ENCODE peak calls at places on chromosomes 13 and 19, in seven cellular contexts. One of them, this sample, is unnamed.

GRCh38 chr19:13262450-13262849 is 112.2 kb downstream of the IER2 start:
- DNase-seq in naive B cell: peak; percentile 42
- DNase-seq in NCI-H1930: no peak
- DNase-seq in stimulated activated CD4-positive, alpha-beta T cell treated with anti-CD3 and anti-CD28 coated beads, Interleukin-4, amount 100 ng/mL, for 4 hours: no peak
- DNase-seq in pancreas: no peak
- DNase-seq in bronchial epithelial cell: peak; percentile 54
- DNase-seq in amniotic stem cell: no peak
- DNase-seq in this sample: no peak

GRCh38 chr13:102400619-102401125 is 1.2 kb downstream of the FGF14 start:
- DNase-seq in naive B cell: no peak
- DNase-seq in NCI-H1930: no peak
- DNase-seq in stimulated activated CD4-positive, alpha-beta T cell treated with anti-CD3 and anti-CD28 coated beads, Interleukin-4, amount 100 ng/mL, for 4 hours: no peak
- DNase-seq in pancreas: peak; percentile 27
- DNase-seq in bronchial epithelial cell: peak; percentile 23
- DNase-seq in amniotic stem cell: no peak
- DNase-seq in this sample: no peak

GRCh38 chr19:7932276-7932929 is 6.5 kb upstream of the CTXN1 start:
- DNase-seq in naive B cell: no peak
- DNase-seq in NCI-H1930: no peak
- DNase-seq in stimulated activated CD4-positive, alpha-beta T cell treated with anti-CD3 and anti-CD28 coated beads, Interleukin-4, amount 100 ng/mL, for 4 hours: no peak
- DNase-seq in pancreas: no peak
- DNase-seq in bronchial epithelial cell: no peak
- DNase-seq in amniotic stem cell: no peak
- DNase-seq in this sample: no peak

GRCh38 chr19:46975011-46975917 is 44.4 kb upstream of the NPAS1 start:
- DNase-seq in naive B cell: no peak
- DNase-seq in NCI-H1930: no peak
- DNase-seq in stimulated activated CD4-positive, alpha-beta T cell treated with anti-CD3 and anti-CD28 coated beads, Interleukin-4, amount 100 ng/mL, for 4 hours: no peak
- DNase-seq in pancreas: no peak
- DNase-seq in bronchial epithelial cell: no peak
- DNase-seq in amniotic stem cell: no peak
- DNase-seq in this sample: no peak

GRCh38 chr19:49335071-49335783 is at the start of gene CD37:
- DNase-seq in naive B cell: peak; percentile 84
- DNase-seq in NCI-H1930: no peak
- DNase-seq in stimulated activated CD4-positive, alpha-beta T cell treated with anti-CD3 and anti-CD28 coated beads, Interleukin-4, amount 100 ng/mL, for 4 hours: peak; percentile 42
- DNase-seq in pancreas: no peak
- DNase-seq in bronchial epithelial cell: no peak
- DNase-seq in amniotic stem cell: no peak
- DNase-seq in this sample: no peak

GRCh38 chr19:798415-799075 is 1.3 kb downstream of the PTBP1 start:
- DNase-seq in naive B cell: no peak
- DNase-seq in NCI-H1930: no peak
- DNase-seq in stimulated activated CD4-positive, alpha-beta T cell treated with anti-CD3 and anti-CD28 coated beads, Interleukin-4, amount 100 ng/mL, for 4 hours: no peak
- DNase-seq in pancreas: peak; percentile 75
- DNase-seq in bronchial epithelial cell: no peak
- DNase-seq in amniotic stem cell: no peak
- DNase-seq in this sample: no peak

GRCh38 chr13:29991343-29991742 is 140.9 kb upstream of the UBL3 start:
- DNase-seq in naive B cell: no peak
- DNase-seq in NCI-H1930: no peak
- DNase-seq in stimulated activated CD4-positive, alpha-beta T cell treated with anti-CD3 and anti-CD28 coated beads, Interleukin-4, amount 100 ng/mL, for 4 hours: no peak
- DNase-seq in pancreas: no peak
- DNase-seq in bronchial epithelial cell: peak; percentile 83
- DNase-seq in amniotic stem cell: peak; percentile 32
- DNase-seq in this sample: no peak

GRCh38 chr19:55586976-55587668 is 6.5 kb upstream of the ZNF579 start:
- DNase-seq in naive B cell: peak; percentile 88
- DNase-seq in NCI-H1930: peak; percentile 95
- DNase-seq in stimulated activated CD4-positive, alpha-beta T cell treated with anti-CD3 and anti-CD28 coated beads, Interleukin-4, amount 100 ng/mL, for 4 hours: peak; percentile 90
- DNase-seq in pancreas: peak; percentile 98
- DNase-seq in bronchial epithelial cell: peak; percentile 91
- DNase-seq in amniotic stem cell: peak; percentile 77
- DNase-seq in this sample: peak; percentile 82

GRCh38 chr19:6753178-6754031 is 13.8 kb downstream of the SH2D3A start:
- DNase-seq in naive B cell: peak; percentile 81
- DNase-seq in NCI-H1930: no peak
- DNase-seq in stimulated activated CD4-positive, alpha-beta T cell treated with anti-CD3 and anti-CD28 coated beads, Interleukin-4, amount 100 ng/mL, for 4 hours: peak; percentile 80
- DNase-seq in pancreas: peak; percentile 78
- DNase-seq in bronchial epithelial cell: peak; percentile 57
- DNase-seq in amniotic stem cell: no peak
- DNase-seq in this sample: no peak